ENCODE peak calls at places on chromosomes 1 and 21, in nine cellular contexts. J is GM04504; E is pancreas; H is CD8-positive, alpha-beta memory T cell; C is endothelial cell; Z is WTC11; U is NCI-H1105; X is A172; P is activated gamma-delta T cell treated with anti-CD3 and anti-CD28 coated beads, Interleukin-2, amount 50 U/mL, for 16 hours. G is an unnamed sample.
A peak's percentile ranks its signal among the peaks of the same experiment; 100 is the strongest.

GRCh38 chr1:30304080-30304479 is 419.3 kb downstream of the MATN1 start:
- DNase-seq in J (no peak), E (no peak), H (no peak), C (no peak), Z (no peak), U (no peak), X (no peak), P (no peak), G (no peak)

GRCh38 chr1:6393400-6394187 is at the start of gene ACOT7:
- DNase-seq in J (peak; percentile 73), E (peak; percentile 92), H (peak; percentile 89), C (peak; percentile 82), Z (peak; percentile 89), U (peak; percentile 85), X (peak; percentile 56), P (peak; percentile 85), G (peak; percentile 84)

GRCh38 chr1:35886606-35887431 is 3.8 kb downstream of the AGO1 start:
- DNase-seq in J (no peak), E (no peak), H (no peak), C (no peak), Z (peak; percentile 32), U (no peak), X (no peak), P (no peak), G (no peak)

GRCh38 chr1:8396912-8397406 is 79.0 kb downstream of the SLC45A1 start:
- DNase-seq in J (peak; percentile 96), E (no peak), H (no peak), C (no peak), Z (no peak), U (no peak), X (peak; percentile 83), P (no peak), G (no peak)

GRCh38 chr1:178870944-178871343 is at the start of gene ANGPTL1:
- DNase-seq in J (no peak), E (no peak), H (no peak), C (peak; percentile 4), Z (no peak), U (no peak), X (no peak), P (no peak), G (no peak)

GRCh38 chr1:116359060-116359830 is 13.8 kb upstream of the ATP1A1 start:
- DNase-seq in J (no peak), E (no peak), H (no peak), C (no peak), Z (no peak), U (no peak), X (no peak), P (no peak), G (no peak)

GRCh38 chr1:196651637-196652215 is at the start of gene CFH:
- DNase-seq in J (peak; percentile 24), E (no peak), H (no peak), C (no peak), Z (no peak), U (no peak), X (peak; percentile 52), P (no peak), G (no peak)

GRCh38 chr21:15631342-15631741 is 98.4 kb upstream of the USP25 start:
- DNase-seq in J (peak; percentile 61), E (no peak), H (no peak), C (no peak), Z (no peak), U (no peak), X (peak; percentile 42), P (no peak), G (no peak)

GRCh38 chr1:170071378-170071777 is 3.1 kb downstream of the KIFAP3 start:
- DNase-seq in J (no peak), E (no peak), H (no peak), C (no peak), Z (no peak), U (no peak), X (peak; percentile 21), P (no peak), G (no peak)

GRCh38 chr1:33784876-33785275 is 79.0 kb upstream of the HMGB4 start:
- DNase-seq in J (no peak), E (no peak), H (no peak), C (no peak), Z (no peak), U (no peak), X (no peak), P (no peak), G (no peak)

GRCh38 chr1:234750922-234751595 is 141.1 kb upstream of the IRF2BP2 start:
- DNase-seq in J (no peak), E (no peak), H (no peak), C (no peak), Z (no peak), U (no peak), X (no peak), P (no peak), G (no peak)

GRCh38 chr21:43320526-43320925 is 106.4 kb downstream of the SIK1 start:
- DNase-seq in J (no peak), E (peak; percentile 16), H (no peak), C (no peak), Z (no peak), U (no peak), X (no peak), P (no peak), G (no peak)

GRCh38 chr1:27643626-27644368 is 8.8 kb upstream of the FGR start:
- DNase-seq in J (no peak), E (peak; percentile 59), H (peak; percentile 70), C (peak; percentile 59), Z (peak; percentile 75), U (no peak), X (no peak), P (peak; percentile 57), G (peak; percentile 23)

GRCh38 chr1:100028765-100029164 is 59.0 kb downstream of the SLC35A3 start:
- DNase-seq in J (no peak), E (no peak), H (no peak), C (no peak), Z (no peak), U (no peak), X (no peak), P (no peak), G (peak; percentile 44)

GRCh38 chr1:24980836-24981631 is 51.0 kb upstream of the RUNX3 start:
- DNase-seq in J (no peak), E (no peak), H (no peak), C (no peak), Z (no peak), U (no peak), X (no peak), P (no peak), G (no peak)

GRCh38 chr1:244049142-244049968 is 1.7 kb upstream of the ZBTB18 start:
- DNase-seq in J (no peak), E (peak; percentile 83), H (peak; percentile 84), C (peak; percentile 50), Z (peak; percentile 55), U (peak; percentile 16), X (peak; percentile 22), P (peak; percentile 30), G (no peak)

GRCh38 chr1:59455206-59455605 is 158.3 kb downstream of the FGGY start:
- DNase-seq in J (no peak), E (no peak), H (no peak), C (no peak), Z (no peak), U (no peak), X (peak; percentile 45), P (no peak), G (no peak)

GRCh38 chr1:55215194-55216021 is at the start of gene USP24:
- DNase-seq in J (no peak), E (peak; percentile 88), H (peak; percentile 88), C (peak; percentile 75), Z (peak; percentile 80), U (peak; percentile 73), X (peak; percentile 18), P (peak; percentile 70), G (peak; percentile 69)

GRCh38 chr1:15994590-15995351 is 9.3 kb upstream of the SRARP start:
- DNase-seq in J (peak; percentile 35), E (peak; percentile 75), H (peak; percentile 19), C (peak; percentile 76), Z (peak; percentile 60), U (peak; percentile 32), X (peak; percentile 42), P (peak; percentile 32), G (no peak)

GRCh38 chr1:111110197-111110899 is 29.5 kb downstream of the DRAM2 start:
- DNase-seq in J (no peak), E (peak; percentile 41), H (no peak), C (no peak), Z (no peak), U (no peak), X (no peak), P (no peak), G (no peak)

GRCh38 chr1:85313888-85314696 is 37.7 kb upstream of the BCL10 start:
- DNase-seq in J (peak; percentile 88), E (no peak), H (no peak), C (no peak), Z (no peak), U (no peak), X (peak; percentile 86), P (no peak), G (no peak)

GRCh38 chr1:52636701-52637695 is 4.0 kb downstream of the SHISAL2A start:
- DNase-seq in J (no peak), E (no peak), H (peak; percentile 90), C (no peak), Z (no peak), U (no peak), X (peak; percentile 38), P (peak; percentile 42), G (peak; percentile 71)

GRCh38 chr1:16120411-16120810 is 35.5 kb downstream of the EPHA2 start:
- DNase-seq in J (no peak), E (no peak), H (no peak), C (no peak), Z (no peak), U (no peak), X (no peak), P (no peak), G (no peak)

GRCh38 chr1:63317007-63317813 is 5.2 kb upstream of the FOXD3 start:
- DNase-seq in J (no peak), E (peak; percentile 84), H (peak; percentile 13), C (peak; percentile 84), Z (peak; percentile 96), U (peak; percentile 44), X (peak; percentile 55), P (no peak), G (no peak)

GRCh38 chr1:235275223-235275622 is 52.8 kb downstream of the ARID4B start:
- DNase-seq in J (no peak), E (no peak), H (peak; percentile 21), C (no peak), Z (no peak), U (no peak), X (no peak), P (no peak), G (no peak)

GRCh38 chr1:244496186-244496585 is 35.1 kb downstream of the CATSPERE start:
- DNase-seq in J (no peak), E (no peak), H (no peak), C (no peak), Z (no peak), U (no peak), X (no peak), P (no peak), G (no peak)

GRCh38 chr1:198156111-198156744 is 570 bp upstream of the NEK7 start:
- DNase-seq in J (no peak), E (peak; percentile 56), H (peak; percentile 71), C (peak; percentile 66), Z (peak; percentile 70), U (peak; percentile 18), X (peak; percentile 84), P (peak; percentile 56), G (peak; percentile 31)

GRCh38 chr21:26140185-26140584 is 30.4 kb downstream of the APP start:
- DNase-seq in J (peak; percentile 69), E (no peak), H (no peak), C (no peak), Z (no peak), U (no peak), X (peak; percentile 94), P (no peak), G (no peak)

GRCh38 chr1:1205769-1206375 is 520 bp downstream of the TNFRSF18 start:
- DNase-seq in J (no peak), E (peak; percentile 34), H (no peak), C (peak; percentile 16), Z (no peak), U (no peak), X (no peak), P (no peak), G (no peak)

G was measured in NK-92 treated with Interleukin-12 subunit alpha and Interleukin-12 subunit beta, amount 100 ng/mL, for 24 hours.